ENCODE peak calls at places on chromosomes 7 and 10, in eight cellular contexts. O, V, E, C, T, W, N and Z are unnamed samples.

GRCh38 chr7:49398730-49399129 is 374.7 kb upstream of the VWC2 start:
- DNase-seq in O (no peak), V (no peak), E (no peak), C (no peak), T (no peak), W (no peak), N (no peak), Z (no peak)

GRCh38 chr10:101901340-101901739 is 57.7 kb upstream of the KCNIP2 start:
- DNase-seq in O (no peak), V (no peak), E (no peak), C (no peak), T (no peak), W (no peak), N (no peak), Z (no peak)

GRCh38 chr10:114261116-114261515 is 22.1 kb downstream of the VWA2 start:
- DNase-seq in O (no peak), V (no peak), E (no peak), C (no peak), T (no peak), W (no peak), N (no peak), Z (no peak)

GRCh38 chr10:34908472-34908871 is 93.4 kb upstream of the PARD3 start:
- DNase-seq in O (peak), V (no peak), E (no peak), C (no peak), T (no peak), W (no peak), N (no peak), Z (peak)

GRCh38 chr10:132142396-132143161 is 44.2 kb upstream of the DPYSL4 start:
- DNase-seq in O (no peak), V (no peak), E (peak), C (peak), T (peak), W (peak), N (peak), Z (no peak)

GRCh38 chr10:75295901-75296441 is 60.2 kb upstream of the COMTD1 start:
- DNase-seq in O (no peak), V (no peak), E (no peak), C (no peak), T (no peak), W (no peak), N (no peak), Z (peak)

GRCh38 chr7:2004841-2005351 is 227.8 kb downstream of the MAD1L1 start:
- DNase-seq in O (no peak), V (peak), E (peak), C (peak), T (no peak), W (no peak), N (no peak), Z (no peak)

GRCh38 chr7:157013101-157013500 is 2.6 kb upstream of the MNX1 start:
- DNase-seq in O (no peak), V (no peak), E (no peak), C (no peak), T (no peak), W (no peak), N (no peak), Z (no peak)

GRCh38 chr10:111035542-111035941 is 41.3 kb upstream of the ADRA2A start:
- DNase-seq in O (peak), V (no peak), E (no peak), C (no peak), T (no peak), W (no peak), N (no peak), Z (no peak)

GRCh38 chr7:50621206-50621605 is 56.0 kb upstream of the DDC start:
- DNase-seq in O (no peak), V (no peak), E (no peak), C (no peak), T (no peak), W (no peak), N (no peak), Z (no peak)

GRCh38 chr10:529831-530230 is 159.6 kb downstream of the DIP2C start:
- DNase-seq in O (no peak), V (no peak), E (no peak), C (no peak), T (no peak), W (no peak), N (no peak), Z (no peak)

GRCh38 chr10:60527676-60528075 is 138.0 kb upstream of the ANK3 start:
- DNase-seq in O (no peak), V (no peak), E (no peak), C (no peak), T (no peak), W (no peak), N (no peak), Z (no peak)